ENCODE peak calls at places on chromosomes 6 and 20, in seven cellular contexts. Z is heart right ventricle, H is adipocyte, P is HCT116, B is ascending aorta, Y is prostate gland, K is ovary. N is an unnamed sample.
A peak's percentile ranks its signal among the peaks of the same experiment; 100 is the strongest.

GRCh38 chr20:19378057-19378456 is 165.6 kb downstream of the SLC24A3 start:
- DNase-seq in H (no peak), Y (no peak), Z (no peak), B (no peak), K (no peak), P (no peak), N (no peak)

GRCh38 chr6:85005494-85005893 is 241.1 kb upstream of the TBX18 start:
- DNase-seq in B (no peak), H (no peak), P (no peak), Y (no peak), K (no peak), Z (no peak), N (no peak)

GRCh38 chr20:3080939-3081388 is 3.6 kb downstream of the AVP start:
- DNase-seq in K (no peak), Z (peak; percentile 57), Y (no peak), P (no peak), B (no peak), H (no peak), N (peak; percentile 96)

GRCh38 chr6:16130932-16131387 is 2.1 kb downstream of the MYLIP start:
- DNase-seq in H (peak; percentile 84), K (peak; percentile 52), Y (peak; percentile 46), P (no peak), Z (peak; percentile 63), B (peak; percentile 81), N (no peak)

GRCh38 chr6:112022749-112023148 is 31.2 kb upstream of the CCN6 start:
- DNase-seq in H (no peak), P (no peak), Z (no peak), B (no peak), K (no peak), Y (no peak), N (no peak)

GRCh38 chr6:1439349-1439748 is 50.0 kb downstream of the FOXF2 start:
- DNase-seq in B (no peak), K (no peak), H (no peak), Z (no peak), P (no peak), Y (no peak), N (no peak)

GRCh38 chr20:21510995-21511394 is 2.9 kb downstream of the NKX2-2 start:
- DNase-seq in Z (no peak), B (no peak), Y (no peak), H (no peak), K (no peak), P (no peak), N (no peak)

GRCh38 chr20:59725476-59726119 is 121.3 kb downstream of the PHACTR3 start:
- DNase-seq in B (peak; percentile 21), Z (no peak), K (no peak), P (no peak), H (no peak), Y (no peak), N (no peak)

GRCh38 chr20:32301719-32302506 is 24.5 kb downstream of the KIF3B start:
- DNase-seq in P (no peak), Y (no peak), K (no peak), H (no peak), B (peak; percentile 1), Z (no peak), N (no peak)

GRCh38 chr6:105445461-105445860 is 42.6 kb upstream of the PREP start:
- DNase-seq in K (no peak), B (no peak), P (no peak), Z (no peak), Y (no peak), H (no peak), N (no peak)

GRCh38 chr20:38680492-38681118 is 43.7 kb upstream of the SLC32A1 start:
- DNase-seq in P (no peak), Y (no peak), Z (peak; percentile 13), K (no peak), B (no peak), H (peak; percentile 49), N (no peak)

GRCh38 chr20:48823960-48824497 is 3.8 kb downstream of the PREX1 start:
- DNase-seq in P (no peak), Z (no peak), H (peak; percentile 45), Y (no peak), K (no peak), B (no peak), N (no peak)

GRCh38 chr20:62496525-62497218 is 20.9 kb upstream of the GATA5 start:
- DNase-seq in B (no peak), K (no peak), P (no peak), Z (no peak), Y (no peak), H (peak; percentile 42), N (no peak)

GRCh38 chr6:46353450-46353998 is 137.7 kb downstream of the RCAN2 start:
- DNase-seq in Z (no peak), P (no peak), H (no peak), K (no peak), B (no peak), Y (no peak), N (no peak)

GRCh38 chr6:14380421-14380820 is 262.8 kb downstream of the CD83 start:
- DNase-seq in K (no peak), B (no peak), Y (no peak), P (no peak), Z (no peak), H (no peak), N (no peak)

GRCh38 chr20:58424218-58424617 is 35.2 kb downstream of the VAPB start:
- DNase-seq in B (no peak), Z (no peak), K (no peak), H (no peak), P (no peak), Y (no peak), N (no peak)

GRCh38 chr6:41373919-41374617 is 38.7 kb downstream of the NCR2 start:
- DNase-seq in K (no peak), P (no peak), Y (no peak), H (no peak), Z (no peak), B (no peak), N (no peak)

GRCh38 chr6:132893772-132894490 is 79.6 kb downstream of the RPS12 start:
- DNase-seq in H (peak; percentile 63), P (no peak), K (no peak), Z (no peak), Y (no peak), B (no peak), N (no peak)

GRCh38 chr6:25583906-25584305 is 68.1 kb upstream of the SCGN start:
- DNase-seq in Y (no peak), H (no peak), P (no peak), B (no peak), Z (no peak), K (no peak), N (no peak)

GRCh38 chr6:162363757-162364156 is 363.8 kb downstream of the PRKN start:
- DNase-seq in H (no peak), B (no peak), Z (no peak), Y (no peak), K (no peak), P (no peak), N (no peak)

GRCh38 chr6:17808609-17809008 is 101.9 kb upstream of the NUP153 start:
- DNase-seq in Y (no peak), Z (no peak), P (no peak), H (peak; percentile 9), K (no peak), B (no peak), N (no peak)

GRCh38 chr6:17798477-17798876 is 91.8 kb upstream of the NUP153 start:
- DNase-seq in K (no peak), P (no peak), Z (no peak), H (no peak), B (no peak), Y (no peak), N (no peak)

GRCh38 chr6:17803409-17803808 is 96.7 kb upstream of the NUP153 start:
- DNase-seq in B (no peak), K (no peak), P (no peak), H (no peak), Z (no peak), Y (no peak), N (no peak)
- H3K36me3 ChIP-seq in B (peaks cover 58% of the 10 kb centered on the region), K (no peaks in the 10 kb centered on the region), P (peaks cover 3% of the 10 kb centered on the region), H (peaks cover 56% of the 10 kb centered on the region), Z (peaks cover 7% of the 10 kb centered on the region), Y (peaks cover 10% of the 10 kb centered on the region), N (peaks cover 4% of the 10 kb centered on the region)

GRCh38 chr20:9570612-9571011 is 56.2 kb downstream of the LAMP5 start:
- DNase-seq in Y (no peak), H (no peak), B (no peak), Z (no peak), P (no peak), K (no peak), N (no peak)

GRCh38 chr20:9571783-9572182 is 57.4 kb downstream of the LAMP5 start:
- DNase-seq in Y (no peak), K (no peak), H (no peak), Z (no peak), B (no peak), P (no peak), N (no peak)

DNA sequence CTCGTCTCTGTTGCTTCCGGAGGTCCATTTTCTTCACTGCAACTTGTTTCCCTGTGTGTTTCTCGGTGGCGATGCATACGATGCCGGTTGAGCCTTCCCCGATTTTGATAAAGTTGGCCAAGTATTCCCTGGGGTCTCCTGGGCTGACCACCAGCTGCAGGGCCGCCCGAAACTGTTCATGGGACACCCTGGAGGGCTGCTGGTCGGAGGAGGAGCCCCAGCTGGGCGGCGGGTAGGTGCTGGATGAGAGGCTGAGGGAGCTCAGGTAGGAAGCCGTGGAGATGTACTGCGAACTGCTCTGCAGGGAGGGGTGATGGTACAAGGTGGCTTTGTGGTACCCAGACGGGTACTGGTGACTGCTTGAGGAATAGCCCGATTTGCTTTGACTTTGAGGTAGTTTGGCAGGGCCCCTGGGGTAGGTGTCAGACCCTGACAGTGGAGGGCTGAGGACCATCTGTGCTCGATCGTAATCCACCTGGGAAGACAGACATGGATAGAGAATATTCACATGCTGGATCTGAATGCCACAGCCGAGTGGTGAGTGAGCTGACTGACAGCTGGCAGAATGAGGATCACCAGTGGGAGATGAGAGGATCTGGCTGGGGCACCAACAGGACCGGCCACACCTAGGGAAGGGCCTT is 51.6 kb downstream of the LAMP5 start:
- DNase-seq in B (no peak), H (no peak), Y (no peak), Z (no peak), K (no peak), P (no peak), N (no peak)
- H3K36me3 ChIP-seq in B (no peaks in the 10 kb centered on the region), H (no peaks in the 10 kb centered on the region), Y (no peaks in the 10 kb centered on the region), Z (no peaks in the 10 kb centered on the region), K (no peaks in the 10 kb centered on the region), P (no peaks in the 10 kb centered on the region), N (no peaks in the 10 kb centered on the region)

DNA sequence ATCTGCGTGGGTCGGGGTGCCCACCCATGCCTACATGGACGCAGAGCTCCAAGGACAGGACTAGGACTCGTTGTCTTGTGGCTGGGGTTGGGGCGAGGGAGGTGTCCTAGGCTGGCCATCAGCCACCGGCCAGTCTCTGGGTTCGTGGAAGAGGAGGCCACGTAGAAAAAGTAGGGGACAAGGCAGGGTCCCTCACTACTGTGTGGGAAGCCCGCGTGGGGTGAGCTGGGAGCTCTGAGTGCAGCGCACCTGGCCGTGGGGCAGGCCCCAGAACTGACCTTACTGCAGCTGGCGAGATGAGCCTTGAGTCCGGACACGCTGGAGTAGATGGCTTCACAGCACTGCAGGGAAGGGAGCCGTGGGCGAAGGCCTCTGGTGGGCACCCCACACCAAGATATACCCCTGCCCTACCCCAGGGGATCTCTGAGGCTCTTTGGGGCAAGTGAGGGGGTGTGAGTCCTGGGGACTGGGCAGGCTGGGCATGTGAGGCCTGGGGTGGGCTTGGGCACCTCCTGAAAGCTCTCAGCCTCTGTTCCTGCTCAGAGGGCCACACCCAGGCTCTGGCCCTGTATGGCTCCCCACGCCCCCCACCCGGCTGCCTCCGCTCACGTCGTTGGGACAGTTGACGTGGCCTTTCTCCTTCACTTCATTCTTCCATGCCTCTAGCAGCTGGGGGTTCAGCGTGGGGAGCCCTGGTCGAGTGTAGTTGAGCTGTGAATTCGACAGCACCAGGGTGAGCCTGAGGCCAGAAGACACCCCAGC is 5.6 kb upstream of the UCKL1 start:
- DNase-seq in H (no peak), P (no peak), Z (no peak), Y (no peak), B (no peak), K (no peak), N (peak; percentile 21)
- H3K36me3 ChIP-seq in H (peaks cover 59% of the 10 kb centered on the region), P (no peaks in the 10 kb centered on the region), Z (peaks cover 2% of the 10 kb centered on the region), Y (peaks cover 17% of the 10 kb centered on the region), B (peaks cover 10% of the 10 kb centered on the region), K (no peaks in the 10 kb centered on the region), N (peaks cover 33% of the 10 kb centered on the region)

GRCh38 chr20:396252-396618 is 11.9 kb upstream of the RBCK1 start:
- DNase-seq in Z (no peak), Y (no peak), P (no peak), K (no peak), B (no peak), H (no peak), N (no peak)
- H3K36me3 ChIP-seq in Z (no peaks in the 10 kb centered on the region), Y (no peaks in the 10 kb centered on the region), P (peaks cover 21% of the 10 kb centered on the region), K (no peaks in the 10 kb centered on the region), B (peaks cover 7% of the 10 kb centered on the region), H (peaks cover 65% of the 10 kb centered on the region), N (peaks cover 35% of the 10 kb centered on the region)